ENCODE peak calls at places on chromosomes 7 and 10, in eight cellular contexts. One of them, this sample, is unnamed.
A peak's percentile ranks its signal among the peaks of the same experiment; 100 is the strongest.

GRCh38 chr7:148014473-148014872 is 576.1 kb upstream of the C7orf33 start:
- DNase-seq in HEK293T: no peak
- DNase-seq in germinal center: no peak
- DNase-seq in NCI-H2081 treated with DMSO at 0.1 percent for 48 hours: peak; percentile 34
- DNase-seq in GM12865: no peak
- DNase-seq in erythroblast: no peak
- DNase-seq in stimulated activated CD4-positive, alpha-beta T cell treated with anti-CD3 and anti-CD28 coated beads, Interleukin-2, amount 100 ng/mL, for 48 hours: no peak
- DNase-seq in H7: no peak
- DNase-seq in this sample: no peak

GRCh38 chr7:38628630-38629385 is 2.4 kb downstream of the AMPH start:
- DNase-seq in NCI-H2081 treated with DMSO at 0.1 percent for 48 hours: no peak
- DNase-seq in GM12865: no peak
- DNase-seq in HEK293T: no peak
- DNase-seq in germinal center: no peak
- DNase-seq in stimulated activated CD4-positive, alpha-beta T cell treated with anti-CD3 and anti-CD28 coated beads, Interleukin-2, amount 100 ng/mL, for 48 hours: no peak
- DNase-seq in H7: no peak
- DNase-seq in erythroblast: no peak
- DNase-seq in this sample: no peak

GRCh38 chr10:76922666-76923065 is 714.9 kb downstream of the KCNMA1 start:
- DNase-seq in germinal center: no peak
- DNase-seq in GM12865: no peak
- DNase-seq in stimulated activated CD4-positive, alpha-beta T cell treated with anti-CD3 and anti-CD28 coated beads, Interleukin-2, amount 100 ng/mL, for 48 hours: no peak
- DNase-seq in HEK293T: no peak
- DNase-seq in erythroblast: no peak
- DNase-seq in NCI-H2081 treated with DMSO at 0.1 percent for 48 hours: no peak
- DNase-seq in H7: no peak
- DNase-seq in this sample: no peak

GRCh38 chr10:18767981-18768380 is 108.8 kb downstream of the ARL5B start:
- DNase-seq in H7: no peak
- DNase-seq in erythroblast: no peak
- DNase-seq in stimulated activated CD4-positive, alpha-beta T cell treated with anti-CD3 and anti-CD28 coated beads, Interleukin-2, amount 100 ng/mL, for 48 hours: no peak
- DNase-seq in GM12865: no peak
- DNase-seq in NCI-H2081 treated with DMSO at 0.1 percent for 48 hours: no peak
- DNase-seq in HEK293T: no peak
- DNase-seq in germinal center: no peak
- DNase-seq in this sample: peak; percentile 18

GRCh38 chr7:47271749-47272148 is 310.2 kb downstream of the TNS3 start:
- DNase-seq in GM12865: no peak
- DNase-seq in erythroblast: no peak
- DNase-seq in germinal center: no peak
- DNase-seq in NCI-H2081 treated with DMSO at 0.1 percent for 48 hours: no peak
- DNase-seq in H7: no peak
- DNase-seq in stimulated activated CD4-positive, alpha-beta T cell treated with anti-CD3 and anti-CD28 coated beads, Interleukin-2, amount 100 ng/mL, for 48 hours: no peak
- DNase-seq in HEK293T: no peak
- DNase-seq in this sample: no peak

GRCh38 chr10:109411897-109412296 is 511.4 kb downstream of the XPNPEP1 start:
- DNase-seq in stimulated activated CD4-positive, alpha-beta T cell treated with anti-CD3 and anti-CD28 coated beads, Interleukin-2, amount 100 ng/mL, for 48 hours: no peak
- DNase-seq in HEK293T: no peak
- DNase-seq in NCI-H2081 treated with DMSO at 0.1 percent for 48 hours: no peak
- DNase-seq in erythroblast: no peak
- DNase-seq in GM12865: no peak
- DNase-seq in H7: no peak
- DNase-seq in germinal center: no peak
- DNase-seq in this sample: no peak

GRCh38 chr7:95476904-95477594 is 8.7 kb upstream of the ASB4 start:
- DNase-seq in erythroblast: peak; percentile 73
- DNase-seq in HEK293T: peak; percentile 68
- DNase-seq in germinal center: peak; percentile 39
- DNase-seq in stimulated activated CD4-positive, alpha-beta T cell treated with anti-CD3 and anti-CD28 coated beads, Interleukin-2, amount 100 ng/mL, for 48 hours: peak; percentile 35
- DNase-seq in GM12865: peak; percentile 74
- DNase-seq in NCI-H2081 treated with DMSO at 0.1 percent for 48 hours: peak; percentile 71
- DNase-seq in H7: peak; percentile 38
- DNase-seq in this sample: peak; percentile 94

GRCh38 chr7:22849158-22849557 is 26.5 kb upstream of the TOMM7 start:
- DNase-seq in erythroblast: no peak
- DNase-seq in HEK293T: no peak
- DNase-seq in germinal center: no peak
- DNase-seq in stimulated activated CD4-positive, alpha-beta T cell treated with anti-CD3 and anti-CD28 coated beads, Interleukin-2, amount 100 ng/mL, for 48 hours: no peak
- DNase-seq in NCI-H2081 treated with DMSO at 0.1 percent for 48 hours: peak; percentile 66
- DNase-seq in GM12865: no peak
- DNase-seq in H7: no peak
- DNase-seq in this sample: no peak

GRCh38 chr10:100985336-100985735 is 2.0 kb downstream of the MRPL43 start:
- DNase-seq in NCI-H2081 treated with DMSO at 0.1 percent for 48 hours: no peak
- DNase-seq in H7: no peak
- DNase-seq in GM12865: no peak
- DNase-seq in germinal center: no peak
- DNase-seq in HEK293T: no peak
- DNase-seq in stimulated activated CD4-positive, alpha-beta T cell treated with anti-CD3 and anti-CD28 coated beads, Interleukin-2, amount 100 ng/mL, for 48 hours: no peak
- DNase-seq in erythroblast: no peak
- DNase-seq in this sample: no peak

GRCh38 chr7:132935608-132936007 is 146.3 kb downstream of the CHCHD3 start:
- DNase-seq in stimulated activated CD4-positive, alpha-beta T cell treated with anti-CD3 and anti-CD28 coated beads, Interleukin-2, amount 100 ng/mL, for 48 hours: no peak
- DNase-seq in H7: no peak
- DNase-seq in erythroblast: no peak
- DNase-seq in GM12865: no peak
- DNase-seq in germinal center: no peak
- DNase-seq in HEK293T: no peak
- DNase-seq in NCI-H2081 treated with DMSO at 0.1 percent for 48 hours: no peak
- DNase-seq in this sample: no peak

GRCh38 chr7:142420554-142421362 is 162.9 kb upstream of the PRSS58 start:
- DNase-seq in erythroblast: no peak
- DNase-seq in GM12865: no peak
- DNase-seq in NCI-H2081 treated with DMSO at 0.1 percent for 48 hours: no peak
- DNase-seq in stimulated activated CD4-positive, alpha-beta T cell treated with anti-CD3 and anti-CD28 coated beads, Interleukin-2, amount 100 ng/mL, for 48 hours: no peak
- DNase-seq in germinal center: no peak
- DNase-seq in H7: peak; percentile 57
- DNase-seq in HEK293T: peak; percentile 44
- DNase-seq in this sample: peak; percentile 10

GRCh38 chr7:70830060-70830395 is 301.9 kb upstream of the GALNT17 start:
- DNase-seq in stimulated activated CD4-positive, alpha-beta T cell treated with anti-CD3 and anti-CD28 coated beads, Interleukin-2, amount 100 ng/mL, for 48 hours: no peak
- DNase-seq in NCI-H2081 treated with DMSO at 0.1 percent for 48 hours: no peak
- DNase-seq in HEK293T: no peak
- DNase-seq in erythroblast: no peak
- DNase-seq in H7: no peak
- DNase-seq in germinal center: no peak
- DNase-seq in GM12865: no peak
- DNase-seq in this sample: no peak

GRCh38 chr10:49661291-49661856 is 18.1 kb upstream of the C10orf53 start:
- DNase-seq in germinal center: no peak
- DNase-seq in H7: peak; percentile 21
- DNase-seq in NCI-H2081 treated with DMSO at 0.1 percent for 48 hours: peak; percentile 30
- DNase-seq in erythroblast: no peak
- DNase-seq in stimulated activated CD4-positive, alpha-beta T cell treated with anti-CD3 and anti-CD28 coated beads, Interleukin-2, amount 100 ng/mL, for 48 hours: no peak
- DNase-seq in HEK293T: peak; percentile 2
- DNase-seq in GM12865: no peak
- DNase-seq in this sample: no peak

GRCh38 chr7:133230591-133231194 is 22.2 kb upstream of the EXOC4 start:
- DNase-seq in erythroblast: peak; percentile 76
- DNase-seq in NCI-H2081 treated with DMSO at 0.1 percent for 48 hours: peak; percentile 32
- DNase-seq in germinal center: peak; percentile 38
- DNase-seq in HEK293T: peak; percentile 53
- DNase-seq in stimulated activated CD4-positive, alpha-beta T cell treated with anti-CD3 and anti-CD28 coated beads, Interleukin-2, amount 100 ng/mL, for 48 hours: peak; percentile 56
- DNase-seq in GM12865: peak; percentile 61
- DNase-seq in H7: peak; percentile 53
- DNase-seq in this sample: peak; percentile 68